ENCODE peak calls at places on chromosomes 16 and 17, in five cellular contexts. L, E, P, J and G are unnamed samples.

GRCh38 chr17:28912938-28913333 is 10.1 kb upstream of the DHRS13 start:
- DNase-seq in P (no peak), J (no peak), L (no peak), E (no peak), G (no peak)

GRCh38 chr17:49922095-49922494 is 46.9 kb upstream of the DLX4 start:
- DNase-seq in L (no peak), E (no peak), P (no peak), J (no peak), G (no peak)

GRCh38 chr17:78407387-78407990 is 29.0 kb downstream of the PGS1 start:
- DNase-seq in E (no peak), J (no peak), P (no peak), L (no peak), G (no peak)

GRCh38 chr17:59498421-59499307 is 66.7 kb upstream of the DHX40 start:
- DNase-seq in J (no peak), P (no peak), L (no peak), E (no peak), G (no peak)

GRCh38 chr17:46922487-46922803 is 515 bp upstream of the GOSR2 start:
- DNase-seq in L (no peak), E (no peak), J (no peak), P (no peak), G (no peak)

GRCh38 chr17:72432881-72433280 is 312.1 kb downstream of the SOX9 start:
- DNase-seq in E (no peak), J (no peak), L (no peak), P (no peak), G (no peak)

GRCh38 chr17:75323043-75323591 is 33.9 kb upstream of the SLC25A19 start:
- DNase-seq in P (peak; percentile 92), E (no peak), J (peak; percentile 96), L (peak; percentile 83), G (no peak)

GRCh38 chr17:56593073-56593740 is at the start of gene NOG:
- DNase-seq in P (peak; percentile 78), E (peak; percentile 29), J (peak; percentile 88), L (no peak), G (no peak)

GRCh38 chr16:10685709-10686108 is 9.0 kb downstream of the TEKT5 start:
- DNase-seq in P (no peak), L (no peak), E (no peak), J (peak; percentile 53), G (no peak)

GRCh38 chr17:27351741-27352140 is 57.8 kb downstream of the WSB1 start:
- DNase-seq in L (no peak), P (no peak), E (no peak), J (no peak), G (no peak)

GRCh38 chr17:2172447-2172938 is 117.6 kb downstream of the HIC1 start:
- DNase-seq in L (peak; percentile 66), J (no peak), E (no peak), P (no peak), G (no peak)

GRCh38 chr17:14316131-14316854 is 15.4 kb downstream of the HS3ST3B1 start:
- DNase-seq in P (no peak), L (no peak), J (peak; percentile 21), E (no peak), G (no peak)

GRCh38 chr17:21816592-21817567 is 124.6 kb downstream of the KCNJ18 start:
- DNase-seq in J (peak; percentile 70), P (no peak), L (no peak), E (no peak), G (no peak)

GRCh38 chr17:32519769-32520701 is 33.2 kb downstream of the CDK5R1 start:
- DNase-seq in E (no peak), J (no peak), L (no peak), P (peak; percentile 87), G (no peak)

GRCh38 chr17:3738562-3739295 is 15.0 kb downstream of the HASPIN start:
- DNase-seq in P (no peak), L (no peak), E (no peak), J (no peak), G (no peak)

GRCh38 chr16:50797456-50797855 is 55.6 kb downstream of the CYLD start:
- DNase-seq in P (no peak), E (no peak), J (no peak), L (no peak), G (no peak)

DNA sequence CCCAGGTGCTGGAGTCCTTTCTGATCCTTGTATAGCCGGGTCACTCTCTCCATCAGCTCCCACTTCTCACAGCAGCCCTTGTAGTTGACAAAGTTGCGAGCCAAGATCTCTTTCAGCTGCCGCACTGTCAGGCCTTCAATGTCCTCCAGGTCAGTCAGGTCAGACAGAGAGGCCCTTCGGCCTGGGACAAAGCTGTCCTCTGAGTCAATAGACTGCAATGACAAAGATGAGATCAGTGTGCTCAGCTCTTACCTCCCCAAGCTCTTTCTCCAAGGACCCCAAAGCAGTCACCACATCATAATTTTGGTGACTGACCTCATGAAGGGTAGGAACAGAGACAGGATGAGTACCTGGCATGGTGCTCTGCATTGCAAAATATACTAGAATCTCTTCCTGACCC is 36.1 kb downstream of the LIG3 start:
- DNase-seq in J (no peak), E (no peak), P (no peak), L (no peak), G (no peak)
- TF ChIP-seq POLR2A in J (no peak), E (no peak), P (no peak), L (no peak), G (no peak)

GRCh38 chr17:19494961-19495806 is 38.5 kb upstream of the SLC47A1 start:
- DNase-seq in J (peak; percentile 75), L (no peak), P (no peak), E (no peak), G (no peak)
- TF ChIP-seq POLR2A in J (no peak), L (no peak), P (no peak), E (no peak), G (no peak)

GRCh38 chr16:84514295-84514873 is 9.9 kb upstream of the MEAK7 start:
- DNase-seq in P (no peak), L (no peak), E (no peak), J (no peak), G (no peak)

GRCh38 chr16:84513111-84514065 is 8.9 kb upstream of the MEAK7 start:
- DNase-seq in P (no peak), E (no peak), L (no peak), J (no peak), G (no peak)

GRCh38 chr16:84511821-84512220 is 7.4 kb upstream of the MEAK7 start:
- DNase-seq in L (no peak), J (peak; percentile 68), E (no peak), P (no peak), G (no peak)

GRCh38 chr16:84517366-84517765 is 12.9 kb upstream of the MEAK7 start:
- DNase-seq in P (peak; percentile 60), E (no peak), L (no peak), J (no peak), G (no peak)

GRCh38 chr16:84514874-84515835 is 10.7 kb upstream of the MEAK7 start:
- DNase-seq in E (peak; percentile 78), P (peak; percentile 94), J (no peak), L (no peak), G (peak; percentile 42)
- TF ChIP-seq POLR2A in E (peak; percentile 75), P (no peak), J (no peak), L (no peak), G (no peak)

DNA sequence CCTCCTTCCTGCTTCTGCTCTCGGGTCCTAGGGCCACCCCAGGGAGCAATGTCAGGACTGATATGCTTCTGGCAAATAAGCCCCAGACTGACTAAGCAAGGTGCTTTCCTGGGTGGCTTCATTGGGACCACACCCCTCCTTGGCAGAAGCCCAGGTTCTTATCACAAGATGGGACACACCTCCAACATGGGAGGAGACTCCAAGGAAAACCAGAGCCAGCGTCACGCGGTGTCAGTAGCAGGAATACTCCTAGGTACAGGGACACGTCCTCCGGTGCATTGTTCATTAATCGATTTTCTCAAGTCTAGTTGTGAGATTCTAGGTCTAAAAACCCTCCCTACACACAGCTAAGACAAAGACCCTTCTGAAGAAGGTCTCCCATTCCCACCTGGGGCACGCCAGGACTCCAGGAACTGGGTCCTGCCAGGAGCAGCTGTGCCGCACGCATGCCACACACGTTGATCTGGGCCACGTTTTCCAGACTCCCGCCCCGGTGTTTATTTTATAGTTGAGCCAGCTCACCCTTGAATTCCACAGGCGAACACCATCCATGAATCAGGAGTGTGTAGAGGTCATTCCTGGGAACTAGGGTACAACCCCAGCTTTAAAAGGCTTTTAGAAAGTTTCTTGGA is 30.8 kb downstream of the FA2H start:
- DNase-seq in J (peak; percentile 91), E (no peak), L (peak; percentile 94), P (peak; percentile 36), G (no peak)
- TF ChIP-seq POLR2A in J (no peak), E (no peak), L (peak; percentile 37), P (no peak), G (no peak)

DNA sequence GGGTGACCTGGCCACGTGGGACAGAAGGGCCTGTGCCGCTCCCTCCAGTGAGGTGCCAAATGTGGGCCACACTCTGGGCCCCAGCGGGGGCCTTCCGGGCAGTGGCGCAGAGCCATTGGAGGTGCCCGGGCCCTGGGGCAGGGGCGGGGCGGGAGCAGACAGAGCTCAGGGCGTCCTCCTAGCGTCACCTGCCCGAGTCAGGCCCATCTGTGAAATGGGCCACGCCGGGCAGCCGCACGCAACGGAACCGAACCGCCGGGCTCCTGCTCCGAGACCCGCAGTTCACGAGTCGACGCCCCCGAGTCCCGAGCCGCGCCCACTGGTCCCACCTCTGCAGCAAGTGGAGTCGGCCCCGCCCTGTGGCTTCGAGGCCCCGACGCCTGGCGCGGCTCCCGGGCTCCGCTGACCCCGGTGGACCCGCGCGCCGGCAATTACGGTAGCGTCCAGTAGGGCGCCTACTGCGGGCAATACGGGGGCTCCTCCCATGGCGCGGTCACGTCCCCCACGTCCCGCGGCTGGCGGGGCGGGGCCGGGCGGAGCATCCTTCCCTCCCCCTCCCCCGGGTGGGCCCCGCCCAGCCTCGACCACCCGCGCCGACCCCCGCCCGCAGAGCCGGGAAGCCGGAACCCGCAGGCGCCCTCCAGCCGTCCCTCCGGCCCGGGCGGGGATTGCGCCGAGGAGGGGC is 1.9 kb downstream of the SLC16A3 start:
- DNase-seq in P (peak; percentile 95), J (peak; percentile 96), E (peak; percentile 81), L (peak; percentile 73), G (no peak)
- TF ChIP-seq POLR2A in P (no peak), J (no peak), E (no peak), L (no peak), G (peak; percentile 30)

GRCh38 chr16:7038475-7038874 is 294.2 kb upstream of the RBFOX1 start:
- DNase-seq in L (no peak), P (no peak), E (no peak), J (no peak), G (no peak)
- TF ChIP-seq POLR2A in L (no peak), P (no peak), E (no peak), J (no peak), G (no peak)

GRCh38 chr16:28900601-28901000 is 22.3 kb downstream of the ATP2A1 start:
- DNase-seq in J (no peak), L (no peak), P (no peak), E (no peak), G (no peak)
- TF ChIP-seq POLR2A in J (no peak), L (no peak), P (no peak), E (no peak), G (no peak)